ENCODE peak calls at places on chromosome 11, in five cellular contexts. D is A549, F is HepG2, Q is K562, J is H1. S is an unnamed sample.

GRCh38 chr11:38456371-38456770 is 1858.3 kb upstream of the RAG2 start:
- DNase-seq in D (no peak), F (no peak), J (no peak), Q (no peak), S (no peak)

GRCh38 chr11:130513132-130513531 is 64.7 kb downstream of the ADAMTS15 start:
- DNase-seq in J (no peak), D (no peak), Q (no peak), F (no peak), S (no peak)

GRCh38 chr11:125514336-125515101 is 18.5 kb upstream of the FEZ1 start:
- DNase-seq in J (no peak), D (no peak), F (no peak), Q (no peak), S (peak; percentile 92)

GRCh38 chr11:120893431-120894206 is 130.3 kb upstream of the TBCEL start:
- DNase-seq in Q (no peak), D (no peak), J (no peak), F (peak; percentile 38), S (no peak)

GRCh38 chr11:123773026-123773425 is 18.7 kb upstream of the OR6X1 start:
- DNase-seq in J (no peak), F (no peak), Q (no peak), D (no peak), S (no peak)

GRCh38 chr11:121350314-121351046 is 57.9 kb downstream of the SC5D start:
- DNase-seq in D (no peak), J (no peak), F (no peak), Q (no peak), S (no peak)

GRCh38 chr11:5310423-5310822 is 8.7 kb upstream of the OR51B4 start:
- DNase-seq in F (no peak), D (no peak), Q (no peak), J (no peak), S (no peak)

GRCh38 chr11:119420631-119421030 is 2.3 kb downstream of the THY1 start:
- DNase-seq in J (no peak), D (no peak), Q (no peak), F (no peak), S (no peak)

GRCh38 chr11:111814567-111814966 is 48.4 kb upstream of the PPP2R1B start:
- DNase-seq in D (no peak), Q (no peak), J (no peak), F (no peak), S (no peak)

GRCh38 chr11:18064450-18065048 is 18.5 kb upstream of the TPH1 start:
- DNase-seq in Q (no peak), F (no peak), D (no peak), J (no peak), S (no peak)

GRCh38 chr11:43381802-43382201 is 23.1 kb downstream of the TTC17 start:
- DNase-seq in J (no peak), Q (peak; percentile 49), D (no peak), F (no peak), S (no peak)

GRCh38 chr11:117195761-117196160 is 3.4 kb upstream of the TAGLN start:
- DNase-seq in F (no peak), J (no peak), Q (no peak), D (no peak), S (no peak)

GRCh38 chr11:117193130-117194020 is 5.8 kb upstream of the TAGLN start:
- DNase-seq in F (no peak), Q (no peak), D (no peak), J (no peak), S (no peak)

GRCh38 chr11:117194267-117194666 is 4.9 kb upstream of the TAGLN start:
- DNase-seq in Q (no peak), F (no peak), J (no peak), D (no peak), S (no peak)

GRCh38 chr11:117197006-117197405 is 2.2 kb upstream of the TAGLN start:
- DNase-seq in Q (no peak), J (no peak), F (no peak), D (no peak), S (no peak)

DNA sequence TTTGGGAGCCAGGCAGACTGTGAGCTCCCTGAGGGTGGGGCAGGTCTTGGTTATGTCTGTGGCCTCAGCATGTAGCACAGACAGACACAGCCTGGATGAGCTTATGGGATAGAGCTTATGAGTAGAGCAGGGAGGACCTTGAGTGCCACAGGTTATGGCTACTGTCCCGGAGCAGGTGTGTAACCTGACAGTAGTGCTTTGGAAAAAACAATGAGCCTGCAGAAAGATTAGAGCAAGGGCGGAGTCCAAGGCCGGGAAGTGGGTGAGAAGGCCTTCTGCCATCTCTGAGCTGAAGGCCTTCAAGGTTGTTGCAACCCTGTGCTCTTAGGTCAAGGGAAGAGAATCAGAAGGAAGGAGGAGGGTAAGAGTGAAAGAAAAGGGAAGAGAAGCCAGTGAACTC is 4.0 kb upstream of the TAGLN start:
- DNase-seq in F (no peak), Q (no peak), J (no peak), D (no peak), S (no peak)
- TF ChIP-seq CEBPB in F (no peak), Q (no peak), J (no peak), D (no peak), S (no peak)

DNA sequence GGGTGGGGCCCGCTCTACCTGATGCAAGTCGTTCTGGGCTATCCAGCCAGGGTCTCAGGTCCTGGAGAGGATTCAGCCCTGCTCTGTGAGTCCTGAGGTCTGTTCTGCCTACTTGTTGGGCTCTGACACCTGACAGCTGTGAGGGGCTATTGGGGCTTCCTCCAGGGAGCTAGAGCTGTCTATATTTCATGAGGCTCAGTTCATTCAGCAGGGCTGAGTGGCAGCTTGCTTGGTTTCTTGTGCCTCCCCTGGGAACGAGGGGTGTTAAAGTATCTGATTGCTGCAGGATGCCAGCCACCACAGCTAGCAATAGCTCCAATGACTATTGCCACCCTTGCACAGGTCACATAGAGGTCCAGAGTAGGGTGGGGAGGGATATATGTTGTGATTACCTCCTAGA is 26.7 kb downstream of the INSC start:
- DNase-seq in F (no peak), Q (no peak), J (no peak), D (no peak), S (no peak)
- TF ChIP-seq CEBPB in F (no peak), Q (no peak), J (no peak), D (no peak), S (no peak)

DNA sequence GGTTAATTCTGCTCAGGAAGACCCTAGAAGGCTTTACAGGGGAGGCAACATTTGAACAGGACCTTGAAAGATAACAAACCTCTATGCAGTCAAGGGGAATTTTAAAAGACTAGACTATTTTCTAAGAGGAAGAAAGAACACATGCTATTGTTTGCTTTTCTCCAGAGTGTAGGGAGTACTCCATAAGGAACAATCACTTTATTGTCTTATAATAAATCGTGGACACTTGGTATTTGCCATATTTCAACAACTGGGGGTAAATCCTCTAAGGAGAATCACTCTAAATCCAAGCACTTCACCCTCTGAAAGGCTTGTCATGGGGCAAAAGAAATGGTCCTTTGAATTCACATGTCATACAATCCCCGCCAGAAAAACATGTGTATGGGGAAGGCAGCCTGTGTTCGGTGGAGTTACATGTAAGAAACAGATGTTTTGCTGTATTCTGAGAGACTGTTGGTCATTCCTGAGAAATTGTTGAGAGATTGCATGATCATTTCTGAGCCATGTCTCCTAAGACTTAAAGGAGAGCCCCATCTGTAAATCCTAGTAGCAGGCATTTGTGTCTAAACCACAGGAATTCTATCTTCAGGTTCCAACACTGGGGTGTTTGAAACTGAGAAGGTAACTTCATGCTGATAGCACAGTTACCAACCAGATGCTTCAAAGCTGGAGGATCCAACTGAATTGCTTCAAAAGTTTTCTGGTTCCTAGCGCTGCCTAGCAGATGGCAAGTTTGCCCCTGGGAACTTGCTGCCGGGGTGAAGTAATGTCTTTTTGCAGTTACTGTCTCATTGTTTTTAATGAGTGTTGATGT is 66.8 kb downstream of the FZD4 start:
- DNase-seq in J (no peak), F (no peak), D (no peak), Q (no peak), S (no peak)
- TF ChIP-seq CEBPB in J (no peak), F (no peak), D (no peak), Q (no peak), S (no peak)

GRCh38 chr11:58575377-58576020 is at the start of gene LPXN:
- DNase-seq in F (no peak), D (no peak), J (no peak), Q (no peak), S (no peak)

GRCh38 chr11:58573451-58574104 is 2.1 kb downstream of the LPXN start:
- DNase-seq in Q (no peak), J (no peak), D (peak; percentile 54), F (no peak), S (no peak)

GRCh38 chr11:58577441-58578135 is 1.3 kb upstream of the ZFP91 start:
- DNase-seq in Q (no peak), D (no peak), F (peak; percentile 33), J (peak; percentile 74), S (peak; percentile 66)

GRCh38 chr11:58576792-58577440 is 1.3 kb upstream of the LPXN start:
- DNase-seq in D (peak; percentile 23), F (peak; percentile 36), J (no peak), Q (peak; percentile 38), S (no peak)

DNA sequence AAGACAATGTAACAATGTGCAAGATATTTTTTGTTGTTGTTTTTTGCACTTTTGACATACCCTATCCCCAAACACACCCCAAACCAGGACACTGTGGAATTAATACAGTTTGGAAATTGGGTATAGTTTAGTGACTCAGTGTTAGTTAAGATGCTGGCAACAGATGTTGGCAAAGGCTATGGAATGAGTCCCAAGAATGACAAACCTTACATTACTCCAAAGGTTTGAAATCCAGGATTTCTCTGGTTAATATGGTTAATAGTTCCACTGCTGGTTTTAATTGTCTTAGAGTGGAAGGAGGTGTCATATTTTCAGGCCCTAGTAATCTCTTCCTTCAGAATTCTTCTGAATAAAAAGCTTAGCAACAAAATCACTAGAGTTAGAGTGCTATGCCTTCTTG is 805 bp downstream of the LPXN start:
- DNase-seq in J (no peak), F (no peak), Q (no peak), D (no peak), S (no peak)
- TF ChIP-seq CEBPB in J (no peak), F (no peak), Q (no peak), D (no peak), S (no peak)

DNA sequence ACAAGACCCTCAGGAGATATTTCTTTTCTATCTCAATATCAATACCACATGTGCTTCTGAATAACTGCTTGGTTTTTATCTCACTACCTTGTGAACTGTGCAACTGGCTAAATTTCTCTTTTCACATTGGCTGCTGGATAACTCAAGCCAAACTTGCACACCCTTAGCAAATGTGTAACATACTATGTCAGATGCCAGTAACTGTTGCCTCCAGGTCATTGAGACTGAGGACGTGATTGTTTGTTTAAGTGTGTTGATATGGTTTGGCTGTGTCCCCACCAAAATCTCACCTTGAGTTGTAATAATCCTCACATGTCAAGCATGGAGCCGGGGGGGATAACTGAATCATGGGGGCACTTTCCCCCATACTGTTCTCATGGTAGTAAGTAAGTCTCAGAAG is 90.2 kb upstream of the LIN7C start:
- DNase-seq in Q (no peak), J (no peak), D (no peak), F (no peak), S (no peak)
- TF ChIP-seq CEBPB in Q (no peak), J (no peak), D (no peak), F (no peak), S (no peak)

GRCh38 chr11:116692318-116693106 is 80.3 kb downstream of the BUD13 start:
- DNase-seq in D (no peak), Q (no peak), J (no peak), F (no peak), S (no peak)

GRCh38 chr11:116689413-116690127 is 83.2 kb downstream of the BUD13 start:
- DNase-seq in J (no peak), F (no peak), Q (no peak), D (no peak), S (no peak)

GRCh38 chr11:116693206-116694016 is 79.4 kb downstream of the BUD13 start:
- DNase-seq in D (no peak), F (no peak), J (peak; percentile 37), Q (no peak), S (no peak)

GRCh38 chr11:116690623-116691022 is 82.2 kb downstream of the BUD13 start:
- DNase-seq in Q (no peak), D (no peak), F (no peak), J (no peak), S (no peak)

GRCh38 chr11:116691779-116692178 is 81.0 kb downstream of the BUD13 start:
- DNase-seq in F (peak; percentile 31), Q (peak; percentile 64), D (no peak), J (peak; percentile 95), S (no peak)
- TF ChIP-seq CEBPB in F (no peak), Q (no peak), D (no peak), J (no peak), S (no peak)

S was measured in GM12878.